ENCODE peak calls at places on chromosomes 2 and 18, in four cellular contexts. One of them, this sample, is unnamed.

GRCh38 chr2:203789613-203790012 is 78.0 kb upstream of the CTLA4 start:
- DNase-seq in H9: no peak
- DNase-seq in IMR-90: no peak
- DNase-seq in H1: no peak
- DNase-seq in this sample: no peak

GRCh38 chr2:120390381-120391055 is 44.6 kb downstream of the INHBB start:
- DNase-seq in H1: no peak
- DNase-seq in IMR-90: no peak
- DNase-seq in H9: no peak
- DNase-seq in this sample: no peak

GRCh38 chr2:206482123-206482522 is 38.8 kb downstream of the ADAM23 start:
- DNase-seq in H1: no peak
- DNase-seq in IMR-90: peak; percentile 10
- DNase-seq in H9: no peak
- DNase-seq in this sample: peak; percentile 65

GRCh38 chr2:25042321-25043240 is 705 bp downstream of the EFR3B start:
- DNase-seq in H9: peak; percentile 38
- DNase-seq in H1: no peak
- DNase-seq in IMR-90: peak; percentile 10
- DNase-seq in this sample: peak; percentile 51

GRCh38 chr2:19785432-19785831 is 116.4 kb downstream of the TTC32 start:
- DNase-seq in IMR-90: peak; percentile 72
- DNase-seq in H1: no peak
- DNase-seq in H9: no peak
- DNase-seq in this sample: no peak

GRCh38 chr2:238388794-238389193 is 37.9 kb upstream of the ASB1 start:
- DNase-seq in H1: no peak
- DNase-seq in IMR-90: no peak
- DNase-seq in H9: no peak
- DNase-seq in this sample: no peak

GRCh38 chr2:130310881-130311280 is 31.8 kb upstream of the IMP4 start:
- DNase-seq in IMR-90: no peak
- DNase-seq in H9: no peak
- DNase-seq in H1: no peak
- DNase-seq in this sample: no peak

GRCh38 chr2:135182601-135183000 is 130.5 kb downstream of the RAB3GAP1 start:
- DNase-seq in IMR-90: no peak
- DNase-seq in H9: no peak
- DNase-seq in H1: no peak
- DNase-seq in this sample: no peak

GRCh38 chr2:33236457-33236856 is 240.0 kb upstream of the RASGRP3 start:
- DNase-seq in H9: no peak
- DNase-seq in H1: no peak
- DNase-seq in IMR-90: peak; percentile 84
- DNase-seq in this sample: no peak

DNA sequence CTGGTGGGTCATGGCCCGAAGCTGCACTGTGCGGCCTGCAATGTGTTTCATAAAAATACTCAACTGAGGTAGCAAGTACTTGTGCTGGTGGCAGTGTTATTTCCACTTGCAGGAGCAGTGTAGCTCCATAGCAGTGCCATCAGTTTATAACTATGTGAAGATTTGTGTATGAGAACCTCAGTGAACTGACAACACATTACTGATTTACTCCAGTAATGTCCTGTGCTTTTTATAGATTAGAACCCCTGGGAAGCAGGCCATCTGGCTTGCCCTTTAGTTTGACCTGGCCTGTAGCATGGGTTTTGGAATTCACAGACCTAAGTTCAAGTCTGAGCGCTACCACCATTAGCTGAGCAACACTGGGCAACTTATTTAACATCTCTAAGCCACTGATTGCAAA is 99.7 kb upstream of the AQP4 start:
- DNase-seq in IMR-90: no peak
- DNase-seq in H9: no peak
- DNase-seq in H1: no peak
- DNase-seq in this sample: no peak
- H3K56ac ChIP-seq in IMR-90: no peak overlapping the region
- H3K56ac ChIP-seq in H9: no peak overlapping the region
- H3K56ac ChIP-seq in H1: no peak overlapping the region
- H3K56ac ChIP-seq in this sample: no peak overlapping the region

DNA sequence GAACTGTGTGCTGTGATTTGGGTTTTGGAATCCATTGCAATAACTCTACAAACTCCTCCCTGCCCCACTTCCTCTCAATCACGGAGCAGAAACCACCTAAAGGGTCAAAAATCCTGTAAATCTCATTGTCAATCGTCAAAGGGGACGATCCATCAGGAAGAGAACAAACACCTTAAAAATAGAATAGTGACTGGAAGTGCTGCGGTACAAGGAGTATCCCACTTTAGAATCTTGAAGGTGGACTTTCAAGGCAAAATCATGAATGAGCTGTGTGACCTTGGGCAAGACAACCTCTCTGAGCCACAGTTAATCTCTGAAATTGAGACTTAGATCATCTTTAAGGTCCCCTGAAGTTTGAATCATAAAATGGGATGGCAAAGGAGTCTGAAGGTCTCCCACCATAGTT is 5.9 kb downstream of the PMAIP1 start:
- DNase-seq in H1: no peak
- DNase-seq in H9: no peak
- DNase-seq in IMR-90: no peak
- DNase-seq in this sample: no peak
- H3K4me1 ChIP-seq in H1: peaks cover 18% of the 10 kb centered on the region
- H3K4me1 ChIP-seq in H9: peaks cover 8% of the 10 kb centered on the region
- H3K4me1 ChIP-seq in IMR-90: peaks cover 27% of the 10 kb centered on the region
- H3K4me1 ChIP-seq in this sample: peaks cover 8% of the 10 kb centered on the region

GRCh38 chr2:127056631-127057370 is 50.2 kb downstream of the BIN1 start:
- DNase-seq in H1: no peak
- DNase-seq in IMR-90: no peak
- DNase-seq in H9: no peak
- DNase-seq in this sample: no peak
- H3K23ac ChIP-seq in H1: no peak overlapping the region
- H3K23ac ChIP-seq in IMR-90: no peak overlapping the region
- H3K23ac ChIP-seq in H9: no peak overlapping the region
- H3K23ac ChIP-seq in this sample: no peak overlapping the region

GRCh38 chr18:58116815-58117214 is 72.8 kb downstream of the NEDD4L start:
- DNase-seq in H1: no peak
- DNase-seq in IMR-90: no peak
- DNase-seq in H9: no peak
- DNase-seq in this sample: no peak
- H3K56ac ChIP-seq in H1: no peak overlapping the region
- H3K56ac ChIP-seq in IMR-90: no peak overlapping the region
- H3K56ac ChIP-seq in H9: no peak overlapping the region
- H3K56ac ChIP-seq in this sample: no peak overlapping the region

GRCh38 chr2:111707700-111708099 is 176.3 kb downstream of the ANAPC1 start:
- DNase-seq in IMR-90: no peak
- DNase-seq in H1: no peak
- DNase-seq in H9: no peak
- DNase-seq in this sample: no peak
- H3K4me1 ChIP-seq in IMR-90: peaks cover 15% of the 10 kb centered on the region
- H3K4me1 ChIP-seq in H1: peaks cover 8% of the 10 kb centered on the region
- H3K4me1 ChIP-seq in H9: peaks cover 16% of the 10 kb centered on the region
- H3K4me1 ChIP-seq in this sample: peaks cover 5% of the 10 kb centered on the region

This sample was measured in mesendoderm.